ENCODE peak calls at places on chromosomes 11 and 22, in seven cellular contexts. K, G, L, N, F, Z and I are unnamed samples.

GRCh38 chr11:108241370-108242037 is 18.6 kb downstream of the ATM start:
- DNase-seq in K (no peak), G (no peak), L (no peak), N (no peak), F (no peak), Z (no peak), I (no peak)

GRCh38 chr22:23060612-23061400 is 9.5 kb upstream of the GNAZ start:
- DNase-seq in K (no peak), G (peak), L (no peak), N (no peak), F (no peak), Z (no peak), I (no peak)

GRCh38 chr11:57150454-57150917 is 31.3 kb upstream of the LRRC55 start:
- DNase-seq in K (no peak), G (no peak), L (peak), N (peak), F (no peak), Z (no peak), I (peak)

GRCh38 chr22:48824673-48825651 is 1002.7 kb downstream of the BRD1 start:
- DNase-seq in K (no peak), G (peak), L (no peak), N (no peak), F (no peak), Z (no peak), I (no peak)

GRCh38 chr11:91872216-91872615 is 352.4 kb upstream of the FAT3 start:
- DNase-seq in K (no peak), G (no peak), L (peak), N (no peak), F (no peak), Z (no peak), I (no peak)

GRCh38 chr22:47030143-47030641 is 267.7 kb downstream of the TBC1D22A start:
- DNase-seq in K (no peak), G (no peak), L (no peak), N (no peak), F (no peak), Z (peak), I (no peak)

GRCh38 chr11:103433380-103433779 is 324.2 kb downstream of the DYNC2H1 start:
- DNase-seq in K (no peak), G (no peak), L (peak), N (peak), F (no peak), Z (no peak), I (no peak)

GRCh38 chr11:74085542-74085892 is 76.6 kb upstream of the UCP3 start:
- DNase-seq in K (no peak), G (no peak), L (no peak), N (peak), F (no peak), Z (no peak), I (no peak)

GRCh38 chr11:64713031-64713780 is 9.8 kb downstream of the NRXN2 start:
- DNase-seq in K (peak), G (peak), L (peak), N (peak), F (peak), Z (peak), I (peak)

GRCh38 chr22:30610299-30610698 is 3.3 kb downstream of the TCN2 start:
- DNase-seq in K (no peak), G (no peak), L (no peak), N (no peak), F (no peak), Z (peak), I (no peak)

GRCh38 chr11:38598413-38598812 is 2000.4 kb upstream of the RAG2 start:
- DNase-seq in K (no peak), G (no peak), L (no peak), N (no peak), F (no peak), Z (no peak), I (no peak)

GRCh38 chr22:49462291-49462690 is 365.4 kb downstream of the BRD1 start:
- DNase-seq in K (no peak), G (no peak), L (no peak), N (no peak), F (no peak), Z (no peak), I (no peak)

GRCh38 chr22:30864441-30865420 is 103.8 kb downstream of the MORC2 start:
- DNase-seq in K (no peak), G (peak), L (no peak), N (no peak), F (no peak), Z (no peak), I (no peak)

GRCh38 chr11:12131943-12132789 is 21.8 kb downstream of the MICAL2 start:
- DNase-seq in K (no peak), G (no peak), L (no peak), N (no peak), F (no peak), Z (no peak), I (no peak)

GRCh38 chr22:38707346-38707745 is 1.6 kb downstream of the GTPBP1 start:
- DNase-seq in K (no peak), G (no peak), L (peak), N (peak), F (peak), Z (no peak), I (peak)

GRCh38 chr11:99589771-99590170 is 569.0 kb downstream of the CNTN5 start:
- DNase-seq in K (no peak), G (no peak), L (no peak), N (no peak), F (no peak), Z (no peak), I (no peak)

GRCh38 chr11:62431171-62431895 is 12.5 kb downstream of the SCGB1A1 start:
- DNase-seq in K (no peak), G (no peak), L (peak), N (peak), F (no peak), Z (no peak), I (no peak)

GRCh38 chr11:125348704-125349635 is 147.1 kb downstream of the FEZ1 start:
- DNase-seq in K (peak), G (no peak), L (peak), N (peak), F (peak), Z (no peak), I (no peak)

GRCh38 chr11:44090539-44090938 is 4.9 kb upstream of the EXT2 start:
- DNase-seq in K (no peak), G (no peak), L (no peak), N (no peak), F (no peak), Z (no peak), I (no peak)
- TF ChIP-seq CTCF in K (no peak), G (no peak), L (no peak), N (no peak), F (no peak), Z (no peak), I (no peak)

GRCh38 chr22:42500836-42501179 is 18.8 kb downstream of the RRP7A start:
- DNase-seq in K (no peak), G (no peak), L (no peak), N (no peak), F (no peak), Z (no peak), I (no peak)

GRCh38 chr22:42500164-42500835 is 19.3 kb downstream of the RRP7A start:
- DNase-seq in K (peak), G (peak), L (peak), N (peak), F (peak), Z (peak), I (no peak)
- H3K4me3 ChIP-seq in K (peak), G (peak), L (no peak), N (peak), F (peak), Z (peak), I (no peak)

GRCh38 chr11:128890543-128891409 is at the start of gene KCNJ5:
- DNase-seq in K (no peak), G (peak), L (no peak), N (no peak), F (peak), Z (no peak), I (no peak)

GRCh38 chr11:128890216-128890542 is 977 bp upstream of the KCNJ5 start:
- DNase-seq in K (no peak), G (no peak), L (no peak), N (no peak), F (no peak), Z (no peak), I (no peak)

GRCh38 chr11:128886401-128887119 is 4.6 kb upstream of the KCNJ5 start:
- DNase-seq in K (peak), G (no peak), L (no peak), N (peak), F (no peak), Z (no peak), I (peak)

GRCh38 chr11:128889657-128890213 is 1.4 kb upstream of the KCNJ5 start:
- DNase-seq in K (no peak), G (no peak), L (no peak), N (no peak), F (no peak), Z (no peak), I (no peak)

GRCh38 chr11:128888034-128888985 is 2.8 kb upstream of the KCNJ5 start:
- DNase-seq in K (no peak), G (no peak), L (no peak), N (no peak), F (peak), Z (no peak), I (no peak)
- TF ChIP-seq CTCF in K (no peak), G (no peak), L (no peak), N (no peak), F (no peak), Z (no peak), I (no peak)

GRCh38 chr11:1041149-1041467 is 4.6 kb upstream of the MUC6 start:
- DNase-seq in K (no peak), G (peak), L (no peak), N (no peak), F (no peak), Z (no peak), I (no peak)

GRCh38 chr11:1041471-1041870 is 5.0 kb upstream of the MUC6 start:
- DNase-seq in K (no peak), G (peak), L (no peak), N (no peak), F (no peak), Z (no peak), I (no peak)

GRCh38 chr11:1041936-1042608 is 5.6 kb upstream of the MUC6 start:
- DNase-seq in K (peak), G (peak), L (peak), N (peak), F (no peak), Z (no peak), I (no peak)

GRCh38 chr11:1039481-1040427 is 3.2 kb upstream of the MUC6 start:
- DNase-seq in K (no peak), G (no peak), L (peak), N (no peak), F (no peak), Z (no peak), I (no peak)

GRCh38 chr11:1040428-1041148 is 4.1 kb upstream of the MUC6 start:
- DNase-seq in K (no peak), G (peak), L (peak), N (no peak), F (no peak), Z (no peak), I (no peak)
- H3K4me3 ChIP-seq in K (no peak), G (no peak), L (no peak), N (no peak), F (no peak), Z (no peak), I (no peak)

GRCh38 chr11:77589521-77590193 is at the start of gene AQP11:
- DNase-seq in K (peak), G (peak), L (peak), N (peak), F (peak), Z (peak), I (peak)
- TF ChIP-seq CTCF in K (no peak), G (no peak), L (no peak), N (no peak), F (no peak), Z (no peak), I (no peak)

GRCh38 chr11:63671322-63672155 is at the start of gene ATL3:
- DNase-seq in K (peak), G (peak), L (peak), N (peak), F (peak), Z (peak), I (peak)

GRCh38 chr11:63670738-63671321 is 346 bp downstream of the ATL3 start:
- DNase-seq in K (peak), G (no peak), L (peak), N (no peak), F (peak), Z (no peak), I (no peak)

GRCh38 chr11:63672934-63673539 is 1.9 kb upstream of the ATL3 start:
- DNase-seq in K (no peak), G (no peak), L (no peak), N (no peak), F (no peak), Z (no peak), I (no peak)

GRCh38 chr11:63673579-63673978 is 2.4 kb upstream of the ATL3 start:
- DNase-seq in K (no peak), G (no peak), L (no peak), N (no peak), F (no peak), Z (no peak), I (no peak)

DNA sequence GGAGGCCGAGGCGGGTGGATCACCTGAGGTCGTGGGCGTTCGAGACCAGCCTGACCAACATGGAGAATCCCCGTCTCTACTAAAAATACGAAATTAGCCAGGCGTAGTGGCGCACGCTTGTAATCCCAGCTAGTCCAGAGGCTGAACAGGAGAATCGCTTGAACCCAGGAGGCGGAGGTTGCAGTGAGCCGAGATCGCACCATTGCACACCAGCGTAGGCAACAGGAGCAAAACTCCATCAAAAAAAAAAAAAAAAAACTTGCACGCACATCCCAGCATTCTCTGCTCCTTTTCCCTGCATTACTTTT is 934 bp upstream of the ATL3 start:
- DNase-seq in K (no peak), G (no peak), L (no peak), N (no peak), F (no peak), Z (no peak), I (no peak)
- H3K4me3 ChIP-seq in K (no peak), G (peak), L (no peak), N (no peak), F (no peak), Z (no peak), I (no peak)

GRCh38 chr11:119983240-119983732 is 154.6 kb downstream of the TRIM29 start:
- DNase-seq in K (no peak), G (no peak), L (no peak), N (no peak), F (no peak), Z (no peak), I (no peak)
- TF ChIP-seq CTCF in K (no peak), G (no peak), L (no peak), N (no peak), F (no peak), Z (no peak), I (no peak)